ENCODE peak calls at places on chromosome 15, in four cellular contexts. One of them, this sample, is unnamed.

GRCh38 chr15:93158104-93158503 is 69.1 kb upstream of the RGMA start:
- DNase-seq in left lung: no peak
- DNase-seq in endothelial cell: no peak
- DNase-seq in H9: no peak
- DNase-seq in this sample: no peak

GRCh38 chr15:63323798-63324651 is 46.6 kb downstream of the APH1B start:
- DNase-seq in left lung: no peak
- DNase-seq in H9: no peak
- DNase-seq in endothelial cell: no peak
- DNase-seq in this sample: no peak

GRCh38 chr15:97962263-97962662 is 1.8 kb downstream of the ARRDC4 start:
- DNase-seq in H9: no peak
- DNase-seq in left lung: no peak
- DNase-seq in endothelial cell: no peak
- DNase-seq in this sample: no peak

GRCh38 chr15:62726461-62726860 is 316.1 kb upstream of the TPM1 start:
- DNase-seq in H9: no peak
- DNase-seq in endothelial cell: no peak
- DNase-seq in left lung: no peak
- DNase-seq in this sample: no peak

GRCh38 chr15:63490345-63491034 is 13.9 kb upstream of the USP3 start:
- DNase-seq in left lung: no peak
- DNase-seq in endothelial cell: no peak
- DNase-seq in H9: no peak
- DNase-seq in this sample: no peak

GRCh38 chr15:32721594-32721993 is 3.8 kb downstream of the GREM1 start:
- DNase-seq in endothelial cell: no peak
- DNase-seq in left lung: no peak
- DNase-seq in H9: no peak
- DNase-seq in this sample: no peak

GRCh38 chr15:66679043-66679656 is 22.9 kb upstream of the SMAD6 start:
- DNase-seq in left lung: no peak
- DNase-seq in H9: no peak
- DNase-seq in endothelial cell: no peak
- DNase-seq in this sample: no peak

GRCh38 chr15:71400347-71400746 is 285.1 kb downstream of the THSD4 start:
- DNase-seq in H9: no peak
- DNase-seq in left lung: no peak
- DNase-seq in endothelial cell: no peak
- DNase-seq in this sample: no peak

DNA sequence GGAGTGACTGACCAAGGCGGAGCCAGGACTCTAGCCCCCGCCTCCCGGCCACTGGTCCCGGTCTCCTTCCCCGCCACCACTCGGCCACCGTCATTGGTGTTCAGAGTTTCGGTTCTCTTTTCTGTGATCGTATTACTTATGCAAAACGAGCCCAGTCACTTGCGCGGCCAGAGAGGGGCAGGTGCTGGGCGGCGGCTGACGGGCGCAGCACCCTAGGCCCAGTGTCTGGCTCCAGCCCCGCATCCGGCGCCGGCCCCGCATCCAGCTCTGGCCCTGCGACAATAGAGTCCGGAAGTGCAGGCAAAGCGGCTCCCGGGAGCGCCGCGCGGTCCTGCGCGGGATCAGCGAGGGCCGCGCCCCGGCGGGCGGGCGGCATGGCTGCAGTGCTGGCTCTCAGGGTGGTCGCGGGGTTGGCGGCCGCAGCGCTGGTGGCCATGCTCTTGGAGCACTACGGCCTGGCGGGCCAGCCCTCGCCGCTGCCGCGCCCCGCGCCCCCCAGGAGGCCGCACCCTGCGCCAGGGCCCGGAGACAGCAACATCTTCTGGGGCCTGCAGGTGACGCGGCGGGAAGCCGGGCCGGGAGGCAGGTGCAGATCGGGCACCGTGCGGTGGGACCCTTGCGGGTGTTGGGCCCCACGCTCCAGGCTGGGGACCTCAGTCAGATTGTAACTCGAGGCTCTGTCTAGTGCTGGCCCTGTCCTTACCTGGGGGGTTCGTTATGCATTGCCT is at the start of gene TMEM62:
- DNase-seq in H9: peak; percentile 81
- DNase-seq in left lung: peak; percentile 95
- DNase-seq in endothelial cell: peak; percentile 47
- DNase-seq in this sample: peak; percentile 76
- TF ChIP-seq CTCF in H9: no peak
- TF ChIP-seq CTCF in left lung: no peak
- TF ChIP-seq CTCF in endothelial cell: no peak
- TF ChIP-seq CTCF in this sample: no peak

DNA sequence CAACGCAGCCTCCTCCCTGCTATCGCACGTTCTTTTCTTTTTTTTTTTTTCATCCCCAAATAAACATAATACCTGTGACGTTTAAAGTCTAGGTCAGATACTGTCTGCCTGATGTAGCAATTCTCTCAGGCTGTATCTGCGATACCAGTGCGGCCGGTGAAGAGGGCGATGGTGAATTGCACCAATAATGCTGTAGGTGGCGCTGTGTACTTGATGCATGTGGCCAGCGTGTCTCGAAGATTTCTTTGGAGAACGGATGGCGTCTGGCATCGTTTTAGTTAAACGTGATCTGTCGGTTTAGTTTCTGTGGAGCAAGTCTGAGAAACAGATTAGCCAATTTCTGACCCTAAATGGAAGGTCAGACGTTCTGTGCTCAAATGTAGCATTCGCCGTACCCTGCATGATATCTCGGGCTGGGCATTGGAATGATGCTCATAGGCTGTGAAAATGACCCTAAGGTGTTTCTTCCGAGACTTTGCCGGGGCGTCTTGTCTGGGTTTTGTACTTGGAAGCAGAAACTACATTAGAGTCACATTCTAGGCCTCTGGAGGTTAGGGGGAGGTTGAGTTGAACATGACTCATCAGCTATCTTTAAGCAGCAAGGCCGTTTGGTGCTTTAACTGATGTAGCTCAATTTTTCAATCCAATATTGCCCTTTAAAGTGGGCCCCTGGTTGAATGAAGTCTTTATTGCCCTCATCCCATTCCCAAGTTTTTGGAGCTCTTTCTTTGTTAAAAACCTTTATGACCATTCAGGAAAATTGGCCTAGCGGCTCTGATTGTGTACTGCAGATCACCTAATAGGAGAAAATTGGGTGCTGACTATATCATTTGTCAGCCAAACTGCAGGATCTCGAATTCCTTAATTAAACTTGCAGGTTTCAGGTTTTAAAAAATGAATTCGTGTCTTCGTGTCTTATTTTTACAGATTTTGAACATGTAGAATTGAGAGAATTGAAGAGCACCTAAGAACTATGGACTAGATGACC is 80.0 kb downstream of the SQOR start:
- DNase-seq in H9: peak; percentile 73
- DNase-seq in left lung: no peak
- DNase-seq in endothelial cell: peak; percentile 54
- DNase-seq in this sample: peak; percentile 73
- TF ChIP-seq CTCF in H9: peak; percentile 90
- TF ChIP-seq CTCF in left lung: peak; percentile 76
- TF ChIP-seq CTCF in endothelial cell: peak; percentile 81
- TF ChIP-seq CTCF in this sample: peak; percentile 88

GRCh38 chr15:36617529-36618196 is 38.2 kb downstream of the CDIN1 start:
- DNase-seq in H9: no peak
- DNase-seq in left lung: no peak
- DNase-seq in endothelial cell: no peak
- DNase-seq in this sample: no peak

GRCh38 chr15:36626984-36627383 is 47.6 kb downstream of the CDIN1 start:
- DNase-seq in H9: no peak
- DNase-seq in left lung: no peak
- DNase-seq in endothelial cell: no peak
- DNase-seq in this sample: no peak

GRCh38 chr15:36627566-36627965 is 48.1 kb downstream of the CDIN1 start:
- DNase-seq in left lung: peak; percentile 73
- DNase-seq in H9: no peak
- DNase-seq in endothelial cell: no peak
- DNase-seq in this sample: no peak

GRCh38 chr15:36622247-36622795 is 42.9 kb downstream of the CDIN1 start:
- DNase-seq in endothelial cell: no peak
- DNase-seq in H9: no peak
- DNase-seq in left lung: no peak
- DNase-seq in this sample: no peak
- TF ChIP-seq CTCF in endothelial cell: no peak
- TF ChIP-seq CTCF in H9: no peak
- TF ChIP-seq CTCF in left lung: no peak
- TF ChIP-seq CTCF in this sample: no peak

DNA sequence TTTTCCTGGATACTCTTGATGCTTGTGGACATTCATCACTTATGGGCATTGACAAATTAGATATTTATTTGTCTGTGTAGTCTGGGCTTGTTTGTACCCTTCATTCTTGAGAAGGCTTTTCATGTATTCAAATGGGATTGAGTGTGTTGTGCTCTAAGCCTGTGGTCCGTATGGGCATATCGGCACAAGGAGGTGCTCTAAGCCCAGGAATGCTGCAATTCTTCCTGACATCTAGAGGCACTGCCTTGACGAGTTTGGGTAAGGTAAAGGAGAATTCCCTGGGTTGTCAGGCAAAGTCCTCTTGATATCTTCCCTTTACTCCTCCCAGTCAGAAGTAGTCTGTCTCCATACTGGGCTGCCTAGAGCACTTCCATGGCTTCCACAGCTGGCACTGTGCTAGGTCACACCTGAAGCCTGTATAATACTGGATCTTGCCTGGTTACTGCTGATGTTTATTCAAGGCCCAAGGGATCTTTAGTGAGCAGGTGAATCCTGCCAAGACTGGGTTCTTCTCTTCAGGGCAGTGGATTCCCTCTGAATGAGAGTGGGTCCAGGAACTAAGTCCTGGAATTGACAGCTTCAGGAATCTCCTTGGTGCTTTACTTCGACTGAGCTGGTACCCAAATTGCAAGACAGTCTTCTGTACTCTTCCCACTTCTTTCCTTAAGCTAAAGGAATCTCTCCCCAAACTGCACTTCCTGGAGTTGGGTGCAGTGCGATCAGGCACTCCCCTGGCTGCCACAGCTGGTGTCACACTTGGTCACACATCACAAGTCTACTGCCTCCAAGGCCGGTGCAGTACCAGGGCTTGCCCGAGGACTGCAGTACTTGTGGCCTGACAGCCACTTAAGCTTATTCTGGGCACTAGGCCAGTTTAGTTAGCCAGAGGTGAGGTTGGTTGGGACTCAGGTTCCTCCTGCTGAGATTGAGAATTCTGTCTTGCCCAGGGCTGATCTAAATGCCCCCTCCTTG is 46.0 kb downstream of the GALK2 start:
- DNase-seq in endothelial cell: no peak
- DNase-seq in left lung: no peak
- DNase-seq in H9: no peak
- DNase-seq in this sample: no peak
- TF ChIP-seq CTCF in endothelial cell: no peak
- TF ChIP-seq CTCF in left lung: peak; percentile 11
- TF ChIP-seq CTCF in H9: peak; percentile 51
- TF ChIP-seq CTCF in this sample: no peak

GRCh38 chr15:51229907-51230328 is 108.5 kb downstream of the CYP19A1 start:
- DNase-seq in H9: no peak
- DNase-seq in endothelial cell: no peak
- DNase-seq in left lung: no peak
- DNase-seq in this sample: no peak
- TF ChIP-seq CTCF in H9: peak; percentile 63
- TF ChIP-seq CTCF in endothelial cell: peak; percentile 34
- TF ChIP-seq CTCF in left lung: no peak
- TF ChIP-seq CTCF in this sample: peak; percentile 29

DNA sequence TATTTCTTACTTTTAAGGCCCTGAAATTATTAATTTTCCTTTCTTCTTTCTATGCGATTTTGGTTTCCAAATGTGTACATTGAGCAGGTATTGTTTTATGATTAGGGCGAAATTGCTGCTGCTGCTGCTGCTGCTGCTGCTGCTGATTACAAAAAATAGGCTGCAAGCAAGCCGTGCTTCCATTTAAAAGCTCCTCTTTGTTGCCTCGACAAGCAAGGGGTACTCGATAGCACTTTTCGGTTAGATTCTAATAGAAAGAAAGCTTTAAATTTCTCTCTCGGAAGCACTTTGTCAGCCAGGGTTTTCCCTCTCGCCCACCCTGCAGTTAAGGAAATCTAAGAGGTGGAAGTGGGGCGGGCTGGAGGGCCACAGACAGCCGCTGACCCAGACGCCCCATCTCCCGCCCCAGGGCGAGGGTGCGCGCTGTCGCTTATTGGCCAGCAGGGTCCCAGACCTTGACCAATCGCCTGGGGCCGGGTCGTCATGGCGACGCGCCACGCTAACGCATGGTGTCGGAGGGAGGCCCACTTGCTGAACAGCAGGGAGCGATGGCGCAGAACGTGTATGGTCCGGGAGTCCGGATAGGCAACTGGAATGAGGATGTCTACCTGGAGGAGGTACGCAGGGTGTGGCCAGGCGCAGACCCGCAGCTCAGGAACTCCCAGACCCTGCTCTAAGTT is at the start of gene CFAP161:
- DNase-seq in endothelial cell: peak; percentile 85
- DNase-seq in left lung: peak; percentile 85
- DNase-seq in H9: peak; percentile 96
- DNase-seq in this sample: peak; percentile 96
- TF ChIP-seq CTCF in endothelial cell: no peak
- TF ChIP-seq CTCF in left lung: no peak
- TF ChIP-seq CTCF in H9: no peak
- TF ChIP-seq CTCF in this sample: no peak

GRCh38 chr15:90307661-90308060 is 42.2 kb downstream of the NGRN start:
- DNase-seq in H9: no peak
- DNase-seq in endothelial cell: no peak
- DNase-seq in left lung: no peak
- DNase-seq in this sample: no peak

GRCh38 chr15:90301901-90302300 is 36.4 kb downstream of the NGRN start:
- DNase-seq in left lung: no peak
- DNase-seq in H9: no peak
- DNase-seq in endothelial cell: no peak
- DNase-seq in this sample: no peak

GRCh38 chr15:90305932-90306331 is 40.5 kb downstream of the NGRN start:
- DNase-seq in H9: no peak
- DNase-seq in left lung: no peak
- DNase-seq in endothelial cell: no peak
- DNase-seq in this sample: no peak

GRCh38 chr15:90309050-90309449 is 43.0 kb upstream of the ZNF774 start:
- DNase-seq in endothelial cell: no peak
- DNase-seq in H9: no peak
- DNase-seq in left lung: no peak
- DNase-seq in this sample: no peak

DNA sequence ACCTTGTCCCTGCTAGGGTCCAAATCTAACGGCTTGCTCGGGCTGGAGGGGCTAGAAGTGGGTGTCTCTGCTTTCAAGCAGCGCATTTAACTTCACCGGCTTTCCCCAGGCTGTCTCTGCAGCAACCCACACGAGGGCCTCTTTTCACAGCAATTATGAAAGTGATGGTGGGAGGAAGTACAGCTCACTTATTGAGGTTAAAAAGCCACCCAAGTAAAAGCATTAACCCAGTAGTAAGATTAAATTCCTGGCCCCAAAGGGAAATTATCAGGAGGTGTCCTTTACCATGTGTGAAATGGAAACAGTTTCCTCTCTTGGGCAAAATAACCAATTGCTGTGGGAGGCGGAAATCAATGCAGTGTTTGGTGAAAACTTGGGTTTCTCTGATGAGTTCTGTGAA is 41.1 kb downstream of the NGRN start:
- DNase-seq in H9: no peak
- DNase-seq in left lung: no peak
- DNase-seq in endothelial cell: no peak
- DNase-seq in this sample: no peak
- TF ChIP-seq CTCF in H9: no peak
- TF ChIP-seq CTCF in left lung: no peak
- TF ChIP-seq CTCF in endothelial cell: no peak
- TF ChIP-seq CTCF in this sample: no peak

GRCh38 chr15:70025413-70026296 is 72.1 kb downstream of the TLE3 start:
- DNase-seq in H9: no peak
- DNase-seq in left lung: no peak
- DNase-seq in endothelial cell: no peak
- DNase-seq in this sample: no peak
- TF ChIP-seq CTCF in H9: no peak
- TF ChIP-seq CTCF in left lung: no peak
- TF ChIP-seq CTCF in endothelial cell: no peak
- TF ChIP-seq CTCF in this sample: no peak

This sample was measured in nephron progenitor cell.